ENCODE peak calls at places on chromosomes 11 and 22, in four cellular contexts. I is stimulated activated CD8-positive, alpha-beta memory T cell treated with anti-CD3 and anti-CD28 coated beads, Interleukin-4, amount 100 ng/mL, for 1 hour; M is MM.1S; J is frontal cortex. G is an unnamed sample.

GRCh38 chr11:37748641-37749040 is 1150.6 kb upstream of the RAG2 start:
- DNase-seq in I (no peak), M (no peak), J (no peak), G (no peak)

GRCh38 chr22:25447689-25448434 is 116.6 kb upstream of the GRK3 start:
- DNase-seq in I (peak; percentile 86), M (peak; percentile 90), J (peak; percentile 88), G (no peak)

GRCh38 chr11:105937738-105938137 is 84.3 kb downstream of the MSANTD4 start:
- DNase-seq in I (no peak), M (no peak), J (no peak), G (no peak)

GRCh38 chr22:30605449-30606110 is 1.4 kb upstream of the TCN2 start:
- DNase-seq in I (no peak), M (peak; percentile 71), J (peak; percentile 38), G (no peak)

GRCh38 chr11:70128435-70128906 is 50.4 kb downstream of the ANO1 start:
- DNase-seq in I (no peak), M (no peak), J (no peak), G (no peak)

GRCh38 chr11:28666632-28667031 is 558.4 kb downstream of the METTL15 start:
- DNase-seq in I (no peak), M (no peak), J (no peak), G (no peak)

GRCh38 chr22:47928626-47929025 is 1166.2 kb downstream of the TBC1D22A start:
- DNase-seq in I (no peak), M (no peak), J (no peak), G (no peak)

GRCh38 chr11:37449146-37449545 is 851.1 kb upstream of the RAG2 start:
- DNase-seq in I (no peak), M (peak; percentile 48), J (no peak), G (no peak)

GRCh38 chr11:13362596-13363109 is 85.1 kb downstream of the BMAL1 start:
- DNase-seq in I (no peak), M (no peak), J (no peak), G (no peak)

GRCh38 chr11:121539000-121539399 is 86.2 kb upstream of the SORL1-AS1 start:
- DNase-seq in I (no peak), M (no peak), J (no peak), G (no peak)

GRCh38 chr11:96090711-96091110 is 166.8 kb upstream of the MTMR2 start:
- DNase-seq in I (no peak), M (no peak), J (no peak), G (no peak)

GRCh38 chr11:35147273-35147672 is 8.3 kb downstream of the CD44 start:
- DNase-seq in I (no peak), M (no peak), J (no peak), G (no peak)

GRCh38 chr11:10978189-10978588 is 120.3 kb upstream of the ZBED5 start:
- DNase-seq in I (no peak), M (no peak), J (no peak), G (no peak)

GRCh38 chr11:5486421-5486820 is 2.1 kb upstream of the OR52D1 start:
- DNase-seq in I (no peak), M (no peak), J (no peak), G (no peak)

GRCh38 chr11:73859671-73860070 is 17.0 kb downstream of the COA4 start:
- DNase-seq in I (no peak), M (no peak), J (no peak), G (no peak)

GRCh38 chr11:60130496-60130895 is 42.0 kb downstream of the MS4A2 start:
- DNase-seq in I (no peak), M (peak; percentile 41), J (peak; percentile 14), G (no peak)

GRCh38 chr11:61940466-61940865 is 9.7 kb upstream of the BEST1 start:
- DNase-seq in I (no peak), M (no peak), J (no peak), G (no peak)

GRCh38 chr11:104918113-104918824 is 20.0 kb upstream of the CASP12 start:
- DNase-seq in I (no peak), M (peak; percentile 51), J (no peak), G (no peak)

GRCh38 chr11:126893796-126894195 is 106.8 kb downstream of the KIRREL3 start:
- DNase-seq in I (no peak), M (no peak), J (no peak), G (no peak)

GRCh38 chr11:26030419-26030818 is 301.5 kb upstream of the ANO3 start:
- DNase-seq in I (no peak), M (no peak), J (no peak), G (no peak)

GRCh38 chr11:124896821-124897391 is 759 bp downstream of the ROBO4 start:
- DNase-seq in I (no peak), M (no peak), J (no peak), G (no peak)

GRCh38 chr22:28360846-28361424 is 318.7 kb downstream of the TTC28 start:
- DNase-seq in I (no peak), M (no peak), J (no peak), G (no peak)

GRCh38 chr11:126355324-126355925 is at the start of gene ST3GAL4:
- DNase-seq in I (peak; percentile 40), M (peak; percentile 51), J (peak; percentile 89), G (no peak)

GRCh38 chr11:107848345-107848744 is 10.2 kb downstream of the SLC35F2 start:
- DNase-seq in I (no peak), M (no peak), J (no peak), G (no peak)

GRCh38 chr11:57311109-57311936 is 13.4 kb downstream of the TNKS1BP1 start:
- DNase-seq in I (no peak), M (no peak), J (peak; percentile 90), G (no peak)

GRCh38 chr11:64314146-64314804 is 3.1 kb downstream of the TRMT112 start:
- DNase-seq in I (no peak), M (no peak), J (no peak), G (no peak)

GRCh38 chr11:105573091-105573490 is 36.8 kb upstream of the GRIA4 start:
- DNase-seq in I (no peak), M (no peak), J (no peak), G (no peak)

GRCh38 chr11:86464509-86465221 is 90.0 kb downstream of the CCDC81 start:
- DNase-seq in I (no peak), M (no peak), J (no peak), G (no peak)

GRCh38 chr11:70331901-70332300 is 61.4 kb downstream of the PPFIA1 start:
- DNase-seq in I (no peak), M (no peak), J (no peak), G (no peak)

GRCh38 chr11:13098890-13099289 is 89.8 kb downstream of the RASSF10 start:
- DNase-seq in I (no peak), M (no peak), J (no peak), G (no peak)

GRCh38 chr22:27990451-27990840 is 71.4 kb upstream of the PITPNB start:
- DNase-seq in I (no peak), M (no peak), J (no peak), G (no peak)

GRCh38 chr11:104043137-104043536 is 6.7 kb downstream of the DDI1 start:
- DNase-seq in I (no peak), M (no peak), J (no peak), G (no peak)

GRCh38 chr11:30128269-30128932 is 102.4 kb upstream of the FSHB start:
- DNase-seq in I (no peak), M (no peak), J (peak; percentile 14), G (no peak)

GRCh38 chr11:122900803-122901202 is 18.2 kb downstream of the JHY start:
- DNase-seq in I (no peak), M (no peak), J (no peak), G (no peak)

GRCh38 chr22:48743601-48744282 is 1083.9 kb downstream of the BRD1 start:
- DNase-seq in I (no peak), M (no peak), J (no peak), G (no peak)

GRCh38 chr22:19891350-19892248 is 36.9 kb upstream of the GNB1L start:
- DNase-seq in I (peak; percentile 59), M (peak; percentile 94), J (peak; percentile 57), G (no peak)

G was measured in cortex of kidney.